ENCODE peak calls at places on chromosomes 13 and 19, in seven cellular contexts. One of them, this sample, is unnamed.

GRCh38 chr19:46746281-46746965 is at the start of gene STRN4:
- DNase-seq in activated CD4-positive, alpha-beta T cell treated with anti-CD3 and anti-CD28 coated beads, Interleukin-2, amount 50 U/mL, for 1 hour: peak
- DNase-seq in germinal center: peak
- DNase-seq in BE2C: peak
- DNase-seq in stimulated activated CD8-positive, alpha-beta memory T cell treated with anti-CD3 and anti-CD28 coated beads, Interleukin-15, amount 100 ng/mL, for 4 hours: peak
- DNase-seq in fibroblast of the aortic adventitia: no peak
- DNase-seq in NCI-H460: peak
- DNase-seq in this sample: no peak

GRCh38 chr19:47330466-47330869 is 1.5 kb upstream of the C5AR2 start:
- DNase-seq in NCI-H460: no peak
- DNase-seq in fibroblast of the aortic adventitia: no peak
- DNase-seq in germinal center: no peak
- DNase-seq in stimulated activated CD8-positive, alpha-beta memory T cell treated with anti-CD3 and anti-CD28 coated beads, Interleukin-15, amount 100 ng/mL, for 4 hours: no peak
- DNase-seq in BE2C: no peak
- DNase-seq in activated CD4-positive, alpha-beta T cell treated with anti-CD3 and anti-CD28 coated beads, Interleukin-2, amount 50 U/mL, for 1 hour: no peak
- DNase-seq in this sample: no peak

GRCh38 chr19:37332839-37333238 is 38.1 kb upstream of the ZNF527 start:
- DNase-seq in fibroblast of the aortic adventitia: no peak
- DNase-seq in BE2C: no peak
- DNase-seq in germinal center: no peak
- DNase-seq in stimulated activated CD8-positive, alpha-beta memory T cell treated with anti-CD3 and anti-CD28 coated beads, Interleukin-15, amount 100 ng/mL, for 4 hours: no peak
- DNase-seq in NCI-H460: no peak
- DNase-seq in activated CD4-positive, alpha-beta T cell treated with anti-CD3 and anti-CD28 coated beads, Interleukin-2, amount 50 U/mL, for 1 hour: no peak
- DNase-seq in this sample: no peak

GRCh38 chr13:100721885-100722512 is 47.4 kb upstream of the TMTC4 start:
- DNase-seq in NCI-H460: peak
- DNase-seq in activated CD4-positive, alpha-beta T cell treated with anti-CD3 and anti-CD28 coated beads, Interleukin-2, amount 50 U/mL, for 1 hour: peak
- DNase-seq in BE2C: peak
- DNase-seq in fibroblast of the aortic adventitia: peak
- DNase-seq in stimulated activated CD8-positive, alpha-beta memory T cell treated with anti-CD3 and anti-CD28 coated beads, Interleukin-15, amount 100 ng/mL, for 4 hours: no peak
- DNase-seq in germinal center: peak
- DNase-seq in this sample: no peak

GRCh38 chr13:75345191-75345590 is 136.8 kb downstream of the TBC1D4 start:
- DNase-seq in stimulated activated CD8-positive, alpha-beta memory T cell treated with anti-CD3 and anti-CD28 coated beads, Interleukin-15, amount 100 ng/mL, for 4 hours: no peak
- DNase-seq in fibroblast of the aortic adventitia: peak
- DNase-seq in activated CD4-positive, alpha-beta T cell treated with anti-CD3 and anti-CD28 coated beads, Interleukin-2, amount 50 U/mL, for 1 hour: no peak
- DNase-seq in BE2C: no peak
- DNase-seq in germinal center: no peak
- DNase-seq in NCI-H460: no peak
- DNase-seq in this sample: no peak

GRCh38 chr13:99322297-99323103 is 15.3 kb upstream of the GPR183 start:
- DNase-seq in BE2C: no peak
- DNase-seq in stimulated activated CD8-positive, alpha-beta memory T cell treated with anti-CD3 and anti-CD28 coated beads, Interleukin-15, amount 100 ng/mL, for 4 hours: no peak
- DNase-seq in NCI-H460: no peak
- DNase-seq in fibroblast of the aortic adventitia: peak
- DNase-seq in activated CD4-positive, alpha-beta T cell treated with anti-CD3 and anti-CD28 coated beads, Interleukin-2, amount 50 U/mL, for 1 hour: peak
- DNase-seq in germinal center: no peak
- DNase-seq in this sample: no peak

GRCh38 chr13:67650471-67650870 is 420.3 kb upstream of the PCDH9 start:
- DNase-seq in stimulated activated CD8-positive, alpha-beta memory T cell treated with anti-CD3 and anti-CD28 coated beads, Interleukin-15, amount 100 ng/mL, for 4 hours: no peak
- DNase-seq in activated CD4-positive, alpha-beta T cell treated with anti-CD3 and anti-CD28 coated beads, Interleukin-2, amount 50 U/mL, for 1 hour: no peak
- DNase-seq in fibroblast of the aortic adventitia: no peak
- DNase-seq in NCI-H460: no peak
- DNase-seq in germinal center: no peak
- DNase-seq in BE2C: no peak
- DNase-seq in this sample: no peak

GRCh38 chr13:102846261-102847015 is 606 bp downstream of the ERCC5 start:
- DNase-seq in stimulated activated CD8-positive, alpha-beta memory T cell treated with anti-CD3 and anti-CD28 coated beads, Interleukin-15, amount 100 ng/mL, for 4 hours: no peak
- DNase-seq in BE2C: peak
- DNase-seq in NCI-H460: no peak
- DNase-seq in germinal center: peak
- DNase-seq in activated CD4-positive, alpha-beta T cell treated with anti-CD3 and anti-CD28 coated beads, Interleukin-2, amount 50 U/mL, for 1 hour: peak
- DNase-seq in fibroblast of the aortic adventitia: peak
- DNase-seq in this sample: no peak

GRCh38 chr13:21326155-21327030 is 132.7 kb downstream of the ZDHHC20 start:
- DNase-seq in activated CD4-positive, alpha-beta T cell treated with anti-CD3 and anti-CD28 coated beads, Interleukin-2, amount 50 U/mL, for 1 hour: no peak
- DNase-seq in NCI-H460: no peak
- DNase-seq in germinal center: peak
- DNase-seq in stimulated activated CD8-positive, alpha-beta memory T cell treated with anti-CD3 and anti-CD28 coated beads, Interleukin-15, amount 100 ng/mL, for 4 hours: no peak
- DNase-seq in BE2C: peak
- DNase-seq in fibroblast of the aortic adventitia: peak
- DNase-seq in this sample: no peak

GRCh38 chr13:69912576-69913074 is 195.0 kb upstream of the ATXN8OS start:
- DNase-seq in germinal center: no peak
- DNase-seq in fibroblast of the aortic adventitia: no peak
- DNase-seq in BE2C: no peak
- DNase-seq in NCI-H460: no peak
- DNase-seq in stimulated activated CD8-positive, alpha-beta memory T cell treated with anti-CD3 and anti-CD28 coated beads, Interleukin-15, amount 100 ng/mL, for 4 hours: no peak
- DNase-seq in activated CD4-positive, alpha-beta T cell treated with anti-CD3 and anti-CD28 coated beads, Interleukin-2, amount 50 U/mL, for 1 hour: no peak
- DNase-seq in this sample: no peak

GRCh38 chr19:3392480-3392879 is 26.1 kb downstream of the NFIC start:
- DNase-seq in BE2C: no peak
- DNase-seq in fibroblast of the aortic adventitia: no peak
- DNase-seq in NCI-H460: no peak
- DNase-seq in activated CD4-positive, alpha-beta T cell treated with anti-CD3 and anti-CD28 coated beads, Interleukin-2, amount 50 U/mL, for 1 hour: no peak
- DNase-seq in stimulated activated CD8-positive, alpha-beta memory T cell treated with anti-CD3 and anti-CD28 coated beads, Interleukin-15, amount 100 ng/mL, for 4 hours: no peak
- DNase-seq in germinal center: no peak
- DNase-seq in this sample: no peak

GRCh38 chr19:56822755-56823154 is 17.8 kb downstream of the PEG3 start:
- DNase-seq in stimulated activated CD8-positive, alpha-beta memory T cell treated with anti-CD3 and anti-CD28 coated beads, Interleukin-15, amount 100 ng/mL, for 4 hours: no peak
- DNase-seq in germinal center: no peak
- DNase-seq in fibroblast of the aortic adventitia: no peak
- DNase-seq in activated CD4-positive, alpha-beta T cell treated with anti-CD3 and anti-CD28 coated beads, Interleukin-2, amount 50 U/mL, for 1 hour: no peak
- DNase-seq in BE2C: no peak
- DNase-seq in NCI-H460: no peak
- DNase-seq in this sample: no peak

GRCh38 chr13:97341135-97341534 is 92.8 kb upstream of the RAP2A start:
- DNase-seq in germinal center: no peak
- DNase-seq in fibroblast of the aortic adventitia: no peak
- DNase-seq in stimulated activated CD8-positive, alpha-beta memory T cell treated with anti-CD3 and anti-CD28 coated beads, Interleukin-15, amount 100 ng/mL, for 4 hours: no peak
- DNase-seq in NCI-H460: peak
- DNase-seq in activated CD4-positive, alpha-beta T cell treated with anti-CD3 and anti-CD28 coated beads, Interleukin-2, amount 50 U/mL, for 1 hour: no peak
- DNase-seq in BE2C: no peak
- DNase-seq in this sample: no peak

GRCh38 chr13:81551036-81551435 is 1210.1 kb upstream of the SPRY2 start:
- DNase-seq in fibroblast of the aortic adventitia: no peak
- DNase-seq in BE2C: no peak
- DNase-seq in activated CD4-positive, alpha-beta T cell treated with anti-CD3 and anti-CD28 coated beads, Interleukin-2, amount 50 U/mL, for 1 hour: no peak
- DNase-seq in NCI-H460: no peak
- DNase-seq in germinal center: no peak
- DNase-seq in stimulated activated CD8-positive, alpha-beta memory T cell treated with anti-CD3 and anti-CD28 coated beads, Interleukin-15, amount 100 ng/mL, for 4 hours: no peak
- DNase-seq in this sample: no peak

GRCh38 chr19:3039641-3040077 is 10.6 kb upstream of the TLE2 start:
- DNase-seq in germinal center: no peak
- DNase-seq in stimulated activated CD8-positive, alpha-beta memory T cell treated with anti-CD3 and anti-CD28 coated beads, Interleukin-15, amount 100 ng/mL, for 4 hours: no peak
- DNase-seq in activated CD4-positive, alpha-beta T cell treated with anti-CD3 and anti-CD28 coated beads, Interleukin-2, amount 50 U/mL, for 1 hour: peak
- DNase-seq in BE2C: no peak
- DNase-seq in fibroblast of the aortic adventitia: no peak
- DNase-seq in NCI-H460: no peak
- DNase-seq in this sample: no peak

GRCh38 chr19:46868444-46868843 is 7.6 kb downstream of the ARHGAP35 start:
- DNase-seq in NCI-H460: no peak
- DNase-seq in germinal center: no peak
- DNase-seq in stimulated activated CD8-positive, alpha-beta memory T cell treated with anti-CD3 and anti-CD28 coated beads, Interleukin-15, amount 100 ng/mL, for 4 hours: no peak
- DNase-seq in BE2C: no peak
- DNase-seq in fibroblast of the aortic adventitia: no peak
- DNase-seq in activated CD4-positive, alpha-beta T cell treated with anti-CD3 and anti-CD28 coated beads, Interleukin-2, amount 50 U/mL, for 1 hour: no peak
- DNase-seq in this sample: no peak

GRCh38 chr13:92362717-92363116 is 863.9 kb upstream of the GPC6 start:
- DNase-seq in BE2C: no peak
- DNase-seq in NCI-H460: no peak
- DNase-seq in fibroblast of the aortic adventitia: peak
- DNase-seq in stimulated activated CD8-positive, alpha-beta memory T cell treated with anti-CD3 and anti-CD28 coated beads, Interleukin-15, amount 100 ng/mL, for 4 hours: no peak
- DNase-seq in activated CD4-positive, alpha-beta T cell treated with anti-CD3 and anti-CD28 coated beads, Interleukin-2, amount 50 U/mL, for 1 hour: no peak
- DNase-seq in germinal center: no peak
- DNase-seq in this sample: no peak